ENCODE peak calls at places on chromosome 9, in four cellular contexts. K is CD8-positive, alpha-beta memory T cell; Y is MM.1S; L is adrenal gland. J is an unnamed sample. For H3K36me3, the result is how much of the 10 kb centered on the place peaks cover.

GRCh38 chr9:76576344-76576743 is 117.4 kb downstream of the GCNT1 start:
- DNase-seq in Y (no peak), L (peak), K (peak), J (no peak)

GRCh38 chr9:104836235-104836634 is 72.3 kb downstream of the NIPSNAP3B start:
- DNase-seq in L (no peak), Y (no peak), K (no peak), J (no peak)

GRCh38 chr9:124281934-124282351 is 24.2 kb downstream of the NEK6 start:
- DNase-seq in K (no peak), Y (no peak), L (no peak), J (peak)

GRCh38 chr9:115207003-115207837 is 89.3 kb upstream of the TNC start:
- DNase-seq in Y (peak), K (no peak), L (no peak), J (no peak)

GRCh38 chr9:121731919-121732318 is 80.5 kb downstream of the DAB2IP start:
- DNase-seq in L (no peak), Y (no peak), K (no peak), J (no peak)

GRCh38 chr9:134738869-134739659 is 97.5 kb downstream of the COL5A1 start:
- DNase-seq in L (peak), K (peak), Y (no peak), J (peak)

GRCh38 chr9:37382982-37383357 is 39.5 kb upstream of the GRHPR start:
- DNase-seq in Y (no peak), L (no peak), K (no peak), J (no peak)

GRCh38 chr9:114612272-114612923 is 1.3 kb downstream of the TMEM268 start:
- DNase-seq in L (no peak), Y (no peak), K (no peak), J (no peak)

GRCh38 chr9:135886147-135886981 is 21.0 kb downstream of the CAMSAP1 start:
- DNase-seq in L (no peak), Y (no peak), K (no peak), J (no peak)
- H3K27ac ChIP-seq in L (peak), Y (no peak), K (no peak), J (no peak)

DNA sequence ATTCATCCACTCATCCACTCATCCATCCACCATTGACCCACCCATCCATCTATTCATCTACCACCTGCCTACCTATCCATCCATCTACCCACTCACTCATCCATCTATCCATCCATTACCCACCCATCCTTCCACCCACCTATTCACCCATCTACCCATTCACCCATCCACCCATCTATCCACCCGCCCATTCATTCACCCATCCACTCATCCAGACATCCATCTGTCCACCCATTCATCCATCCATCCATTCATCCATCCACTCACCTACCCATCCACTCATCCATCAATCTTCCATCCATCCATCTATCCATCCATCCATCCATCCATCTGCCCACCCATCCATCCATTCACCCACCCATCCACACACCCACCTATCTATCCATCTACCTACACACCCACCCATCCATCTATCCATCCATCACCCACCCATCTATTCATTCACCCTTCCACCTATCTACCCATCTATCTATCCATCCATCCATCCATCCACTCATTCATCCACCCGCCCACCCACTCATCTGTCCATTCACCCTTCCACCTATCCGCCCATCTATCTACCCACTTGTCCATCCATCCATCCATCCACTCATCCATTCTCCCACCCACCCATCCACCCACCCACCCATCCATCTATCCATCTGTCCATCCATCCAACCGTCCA is 23.2 kb downstream of the PSAT1 start:
- DNase-seq in L (no peak), Y (no peak), K (no peak), J (no peak)
- H3K36me3 ChIP-seq in L (under half), Y (under half), K (under half), J (under half)

GRCh38 chr9:98105006-98105405 is 14.0 kb downstream of the TRIM14 start:
- DNase-seq in K (no peak), Y (no peak), L (no peak), J (no peak)

GRCh38 chr9:98109052-98109451 is 10.0 kb downstream of the TRIM14 start:
- DNase-seq in L (no peak), K (no peak), Y (no peak), J (no peak)

GRCh38 chr9:98107926-98108325 is 11.1 kb downstream of the TRIM14 start:
- DNase-seq in L (no peak), K (peak), Y (no peak), J (no peak)

GRCh38 chr9:98104445-98104881 is 14.6 kb downstream of the TRIM14 start:
- DNase-seq in K (no peak), Y (no peak), L (no peak), J (no peak)

GRCh38 chr9:98108540-98109031 is 10.4 kb downstream of the TRIM14 start:
- DNase-seq in Y (peak), L (no peak), K (peak), J (no peak)
- H3K27ac ChIP-seq in Y (no peak), L (no peak), K (peak), J (no peak)

GRCh38 chr9:137648396-137648795 is 29.6 kb downstream of the EHMT1 start:
- DNase-seq in K (no peak), Y (no peak), L (no peak), J (no peak)
- H3K36me3 ChIP-seq in K (under half), Y (under half), L (under half), J (under half)

DNA sequence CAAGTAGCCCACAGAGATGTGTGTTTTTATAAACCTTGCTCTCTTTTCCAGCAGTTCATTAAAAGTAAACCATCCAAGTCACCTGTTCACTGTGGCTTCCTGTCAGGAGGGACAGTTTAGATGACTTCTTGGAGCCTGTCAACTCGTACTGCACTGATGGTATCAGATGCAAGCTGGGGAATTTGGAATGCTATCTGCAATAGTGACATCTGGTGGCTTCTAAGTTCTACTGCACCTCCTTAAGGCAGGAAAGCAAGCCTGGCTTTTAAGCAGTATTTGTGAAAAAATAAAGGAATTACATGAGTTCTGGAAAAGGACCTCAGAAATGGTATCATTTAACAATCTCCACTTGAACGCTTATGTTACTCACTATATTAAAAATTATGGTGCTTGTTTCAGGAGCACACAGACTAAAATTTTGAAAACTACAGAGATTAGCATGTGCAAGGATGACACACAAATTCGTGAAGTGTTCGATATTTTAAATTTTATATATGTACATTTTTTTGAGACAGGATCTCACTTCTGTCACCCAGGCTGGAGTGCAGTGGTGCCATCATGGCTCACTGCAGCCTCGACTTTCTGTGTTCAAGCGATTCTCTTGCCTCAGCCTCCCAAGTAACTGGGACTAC is 164.0 kb downstream of the TTC39B start:
- DNase-seq in K (peak), Y (peak), L (no peak), J (no peak)
- H3K27ac ChIP-seq in K (no peak), Y (no peak), L (no peak), J (no peak)

GRCh38 chr9:438961-439768 is 224.5 kb downstream of the DOCK8 start:
- DNase-seq in L (no peak), K (no peak), Y (no peak), J (no peak)
- H3K36me3 ChIP-seq in L (under half), K (half or more), Y (under half), J (under half)

DNA sequence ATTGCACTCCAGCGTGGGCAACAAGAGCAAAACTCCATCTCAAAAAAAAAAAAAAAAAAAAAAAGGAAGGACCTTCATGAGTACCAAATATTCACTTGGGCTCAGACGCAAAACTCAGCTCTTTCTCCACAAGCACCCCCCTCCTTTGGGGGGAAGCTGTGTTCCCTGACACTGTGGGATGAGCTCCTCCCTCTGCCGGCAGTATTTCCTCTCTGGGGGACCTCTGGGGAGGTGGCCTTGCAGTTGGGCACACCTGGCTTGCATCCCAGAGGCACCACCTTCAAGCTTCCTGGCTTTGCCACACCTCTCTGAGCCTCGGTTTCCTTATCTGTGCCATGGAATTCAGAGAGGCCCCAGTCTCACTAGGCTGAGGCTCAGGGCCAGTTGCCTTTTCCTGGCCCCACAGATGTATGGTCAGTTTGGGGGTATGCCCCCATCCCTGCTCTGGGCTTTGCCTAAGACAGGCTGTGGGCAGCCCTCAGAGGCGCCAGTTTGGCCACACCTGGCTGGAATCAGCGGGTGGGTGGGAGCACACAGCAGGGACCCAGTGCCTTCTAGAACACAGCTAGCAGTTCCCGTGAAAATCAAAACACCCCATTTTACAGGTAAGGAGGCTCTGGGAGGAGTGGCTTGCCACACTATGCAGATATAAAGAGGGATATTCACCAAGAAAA is 157.5 kb upstream of the IER5L start:
- DNase-seq in Y (no peak), L (no peak), K (no peak), J (no peak)
- H3K27ac ChIP-seq in Y (no peak), L (peak), K (no peak), J (peak)

GRCh38 chr9:447230-448025 is 232.8 kb downstream of the DOCK8 start:
- DNase-seq in K (peak), Y (peak), L (no peak), J (no peak)

GRCh38 chr9:445033-445432 is 230.4 kb downstream of the DOCK8 start:
- DNase-seq in L (peak), K (no peak), Y (no peak), J (no peak)

GRCh38 chr9:446074-446699 is 231.5 kb downstream of the DOCK8 start:
- DNase-seq in K (no peak), L (no peak), Y (no peak), J (no peak)

GRCh38 chr9:450561-450960 is 235.9 kb downstream of the DOCK8 start:
- DNase-seq in L (no peak), Y (no peak), K (no peak), J (no peak)

GRCh38 chr9:450057-450456 is 235.4 kb downstream of the DOCK8 start:
- DNase-seq in L (no peak), K (no peak), Y (no peak), J (no peak)
- H3K36me3 ChIP-seq in L (under half), K (half or more), Y (under half), J (under half)

GRCh38 chr9:136969150-136969549 is 8.2 kb upstream of the PTGDS start:
- DNase-seq in Y (no peak), L (no peak), K (no peak), J (no peak)
- H3K27ac ChIP-seq in Y (no peak), L (no peak), K (no peak), J (no peak)

DNA sequence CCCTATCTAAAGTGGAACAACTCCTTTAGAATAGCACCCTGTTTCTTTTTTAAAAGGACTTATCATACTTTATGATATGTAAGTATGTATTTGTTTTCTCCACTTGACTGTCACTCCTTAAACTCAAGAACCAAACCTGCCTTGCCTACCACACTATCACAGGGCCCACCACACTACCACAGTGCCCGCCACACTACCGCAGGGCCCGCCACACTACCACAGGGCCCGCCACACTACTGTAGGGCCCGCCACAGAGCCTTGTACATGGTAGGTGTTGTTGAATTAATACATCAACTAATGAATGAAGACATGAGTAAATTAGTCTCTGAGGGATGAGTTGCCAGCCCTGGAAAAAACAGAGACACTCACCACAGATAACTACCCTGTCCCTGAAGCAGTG is 18.0 kb downstream of the SLC31A2 start:
- DNase-seq in L (no peak), Y (no peak), K (no peak), J (no peak)
- H3K36me3 ChIP-seq in L (half or more), Y (under half), K (half or more), J (under half)

J was measured in aorta.